ENCODE peak calls at places on chromosomes 3 and 15, in seven cellular contexts. One of them, this sample, is unnamed.

GRCh38 chr3:157029365-157029790 is 130.6 kb downstream of the CCNL1 start:
- DNase-seq in IMR-90: no peak
- DNase-seq in H9: no peak
- DNase-seq in H1: no peak
- DNase-seq in neuronal stem cell: no peak
- DNase-seq in mesenchymal stem cell: no peak
- DNase-seq in trophoblast cell: no peak
- DNase-seq in this sample: no peak

GRCh38 chr3:9111349-9112265 is 137.8 kb downstream of the SRGAP3 start:
- DNase-seq in IMR-90: peak
- DNase-seq in H9: peak
- DNase-seq in H1: no peak
- DNase-seq in neuronal stem cell: no peak
- DNase-seq in mesenchymal stem cell: no peak
- DNase-seq in trophoblast cell: no peak
- DNase-seq in this sample: peak

GRCh38 chr3:24495334-24495994 is 814 bp upstream of the THRB start:
- DNase-seq in IMR-90: no peak
- DNase-seq in H9: peak
- DNase-seq in H1: no peak
- DNase-seq in neuronal stem cell: peak
- DNase-seq in mesenchymal stem cell: peak
- DNase-seq in trophoblast cell: peak
- DNase-seq in this sample: peak

GRCh38 chr3:60633644-60634043 is 617.6 kb downstream of the FHIT start:
- DNase-seq in IMR-90: no peak
- DNase-seq in H9: no peak
- DNase-seq in H1: no peak
- DNase-seq in neuronal stem cell: no peak
- DNase-seq in mesenchymal stem cell: no peak
- DNase-seq in trophoblast cell: no peak
- DNase-seq in this sample: no peak

GRCh38 chr3:137770821-137771399 is 6.8 kb downstream of the SOX14 start:
- DNase-seq in IMR-90: no peak
- DNase-seq in H9: peak
- DNase-seq in H1: no peak
- DNase-seq in neuronal stem cell: no peak
- DNase-seq in mesenchymal stem cell: no peak
- DNase-seq in trophoblast cell: no peak
- DNase-seq in this sample: no peak

GRCh38 chr3:197104738-197105137 is 75.1 kb upstream of the MELTF start:
- DNase-seq in IMR-90: peak
- DNase-seq in H9: no peak
- DNase-seq in H1: no peak
- DNase-seq in neuronal stem cell: no peak
- DNase-seq in mesenchymal stem cell: no peak
- DNase-seq in trophoblast cell: peak
- DNase-seq in this sample: no peak

GRCh38 chr3:151135548-151136337 is 50.3 kb downstream of the MED12L start:
- DNase-seq in IMR-90: no peak
- DNase-seq in H9: no peak
- DNase-seq in H1: no peak
- DNase-seq in neuronal stem cell: no peak
- DNase-seq in mesenchymal stem cell: no peak
- DNase-seq in trophoblast cell: no peak
- DNase-seq in this sample: peak

GRCh38 chr3:49725906-49726681 is 2.3 kb upstream of the GMPPB start:
- DNase-seq in IMR-90: no peak
- DNase-seq in H9: no peak
- DNase-seq in H1: no peak
- DNase-seq in neuronal stem cell: no peak
- DNase-seq in mesenchymal stem cell: no peak
- DNase-seq in trophoblast cell: no peak
- DNase-seq in this sample: no peak

GRCh38 chr3:98513136-98513535 is 9.6 kb downstream of the CLDND1 start:
- DNase-seq in IMR-90: peak
- DNase-seq in H9: no peak
- DNase-seq in H1: no peak
- DNase-seq in neuronal stem cell: no peak
- DNase-seq in mesenchymal stem cell: peak
- DNase-seq in trophoblast cell: peak
- DNase-seq in this sample: no peak

GRCh38 chr15:81117581-81117980 is 16.5 kb upstream of the CFAP161 start:
- DNase-seq in IMR-90: no peak
- DNase-seq in H9: no peak
- DNase-seq in H1: no peak
- DNase-seq in neuronal stem cell: no peak
- DNase-seq in mesenchymal stem cell: no peak
- DNase-seq in trophoblast cell: no peak
- DNase-seq in this sample: no peak

GRCh38 chr15:36156855-36157521 is 422.4 kb upstream of the CDIN1 start:
- DNase-seq in IMR-90: peak
- DNase-seq in H9: no peak
- DNase-seq in H1: no peak
- DNase-seq in neuronal stem cell: no peak
- DNase-seq in mesenchymal stem cell: peak
- DNase-seq in trophoblast cell: peak
- DNase-seq in this sample: peak

GRCh38 chr3:13286873-13287272 is 133.2 kb downstream of the NUP210 start:
- DNase-seq in IMR-90: no peak
- DNase-seq in H9: no peak
- DNase-seq in H1: no peak
- DNase-seq in neuronal stem cell: no peak
- DNase-seq in mesenchymal stem cell: no peak
- DNase-seq in trophoblast cell: no peak
- DNase-seq in this sample: no peak

GRCh38 chr15:39642011-39642640 is 61.2 kb downstream of the THBS1 start:
- DNase-seq in IMR-90: peak
- DNase-seq in H9: no peak
- DNase-seq in H1: no peak
- DNase-seq in neuronal stem cell: peak
- DNase-seq in mesenchymal stem cell: no peak
- DNase-seq in trophoblast cell: no peak
- DNase-seq in this sample: peak

GRCh38 chr3:24640330-24640877 is 145.8 kb upstream of the THRB start:
- DNase-seq in IMR-90: no peak
- DNase-seq in H9: no peak
- DNase-seq in H1: no peak
- DNase-seq in neuronal stem cell: no peak
- DNase-seq in mesenchymal stem cell: peak
- DNase-seq in trophoblast cell: no peak
- DNase-seq in this sample: peak

GRCh38 chr3:10561162-10561561 is 55.8 kb upstream of the ATP2B2 start:
- DNase-seq in IMR-90: no peak
- DNase-seq in H9: peak
- DNase-seq in H1: no peak
- DNase-seq in neuronal stem cell: no peak
- DNase-seq in mesenchymal stem cell: no peak
- DNase-seq in trophoblast cell: no peak
- DNase-seq in this sample: no peak

GRCh38 chr3:47193871-47194859 is 30.3 kb upstream of the SETD2 start:
- DNase-seq in IMR-90: peak
- DNase-seq in H9: no peak
- DNase-seq in H1: no peak
- DNase-seq in neuronal stem cell: no peak
- DNase-seq in mesenchymal stem cell: peak
- DNase-seq in trophoblast cell: no peak
- DNase-seq in this sample: no peak

GRCh38 chr3:156668073-156668763 is 6.2 kb upstream of the TIPARP start:
- DNase-seq in IMR-90: peak
- DNase-seq in H9: no peak
- DNase-seq in H1: no peak
- DNase-seq in neuronal stem cell: no peak
- DNase-seq in mesenchymal stem cell: peak
- DNase-seq in trophoblast cell: no peak
- DNase-seq in this sample: peak

GRCh38 chr3:37770938-37771918 is 90.5 kb upstream of the CTDSPL start:
- DNase-seq in IMR-90: no peak
- DNase-seq in H9: no peak
- DNase-seq in H1: no peak
- DNase-seq in neuronal stem cell: no peak
- DNase-seq in mesenchymal stem cell: no peak
- DNase-seq in trophoblast cell: no peak
- DNase-seq in this sample: no peak

GRCh38 chr3:184738982-184739381 is 27.1 kb upstream of the MAGEF1 start:
- DNase-seq in IMR-90: no peak
- DNase-seq in H9: no peak
- DNase-seq in H1: no peak
- DNase-seq in neuronal stem cell: no peak
- DNase-seq in mesenchymal stem cell: no peak
- DNase-seq in trophoblast cell: no peak
- DNase-seq in this sample: no peak

GRCh38 chr3:126375835-126376331 is 18.7 kb upstream of the KLF15 start:
- DNase-seq in IMR-90: no peak
- DNase-seq in H9: no peak
- DNase-seq in H1: no peak
- DNase-seq in neuronal stem cell: no peak
- DNase-seq in mesenchymal stem cell: no peak
- DNase-seq in trophoblast cell: no peak
- DNase-seq in this sample: no peak
- H2BK5ac ChIP-seq in IMR-90: no peak
- H2BK5ac ChIP-seq in H9: no peak
- H2BK5ac ChIP-seq in H1: no peak
- H2BK5ac ChIP-seq in neuronal stem cell: no peak
- H2BK5ac ChIP-seq in mesenchymal stem cell: no peak
- H2BK5ac ChIP-seq in trophoblast cell: no peak
- H2BK5ac ChIP-seq in this sample: no peak

DNA sequence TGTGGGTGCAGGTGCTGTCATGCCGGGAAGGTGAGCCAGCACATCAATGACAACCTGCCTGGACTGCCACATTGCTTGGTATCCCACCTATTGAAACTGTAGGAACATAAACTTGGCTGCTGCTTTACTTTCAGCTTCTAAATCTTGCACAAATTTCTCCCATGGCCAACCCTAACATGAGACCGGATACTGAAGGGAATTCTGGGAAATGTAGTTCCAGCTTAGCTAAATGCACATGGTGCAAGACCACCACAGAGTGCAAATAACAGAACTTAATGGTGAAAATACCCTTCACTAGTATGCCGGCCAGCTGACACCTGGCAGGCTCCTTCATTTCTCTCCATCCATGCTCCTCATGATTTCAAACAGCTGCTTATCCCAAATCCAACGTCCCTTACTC is 247.4 kb downstream of the ARRDC4 start:
- DNase-seq in IMR-90: no peak
- DNase-seq in H9: no peak
- DNase-seq in H1: no peak
- DNase-seq in neuronal stem cell: no peak
- DNase-seq in mesenchymal stem cell: no peak
- DNase-seq in trophoblast cell: no peak
- DNase-seq in this sample: no peak
- H2BK5ac ChIP-seq in IMR-90: no peak
- H2BK5ac ChIP-seq in H9: no peak
- H2BK5ac ChIP-seq in H1: no peak
- H2BK5ac ChIP-seq in neuronal stem cell: no peak
- H2BK5ac ChIP-seq in mesenchymal stem cell: no peak
- H2BK5ac ChIP-seq in trophoblast cell: no peak
- H2BK5ac ChIP-seq in this sample: no peak

DNA sequence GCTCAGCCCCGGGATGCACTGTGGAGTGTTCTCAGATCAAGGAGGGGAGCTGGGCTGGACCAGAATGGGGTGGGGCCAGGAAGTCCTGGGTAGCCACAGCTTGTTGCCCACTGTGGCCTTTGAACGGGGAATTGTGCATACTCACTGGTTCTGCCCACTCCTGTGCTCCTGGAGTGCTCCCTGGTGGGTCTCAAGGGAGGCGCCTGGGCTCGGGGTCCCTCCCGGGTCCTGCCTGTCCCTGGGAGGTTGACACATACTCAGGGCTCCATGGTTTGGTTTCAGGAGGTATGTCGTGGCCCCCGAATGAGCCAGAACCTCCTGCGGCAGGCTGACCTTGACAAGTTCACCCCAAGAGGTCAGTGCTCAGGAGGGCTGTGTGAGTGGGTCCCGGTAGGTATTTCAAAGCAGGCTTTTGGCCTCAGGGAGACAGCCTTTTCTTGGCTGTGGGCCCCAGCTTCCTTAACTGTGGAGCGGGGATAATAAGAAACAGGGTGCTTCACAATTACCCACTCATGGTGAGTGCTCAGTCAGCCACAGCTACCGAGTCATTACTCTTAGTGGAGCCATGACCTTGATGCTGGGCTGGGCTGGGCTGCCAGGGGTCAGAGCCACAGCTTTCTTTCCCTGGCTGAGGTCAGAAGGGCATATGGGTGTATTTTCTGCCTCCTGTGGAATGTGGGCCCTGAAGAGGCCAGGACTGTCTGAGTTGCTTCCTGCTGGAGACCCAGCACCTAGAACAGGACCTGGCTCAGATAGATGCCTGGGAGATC is 7.6 kb downstream of the DNAH1 start:
- DNase-seq in IMR-90: no peak
- DNase-seq in H9: no peak
- DNase-seq in H1: no peak
- DNase-seq in neuronal stem cell: no peak
- DNase-seq in mesenchymal stem cell: no peak
- DNase-seq in trophoblast cell: no peak
- DNase-seq in this sample: peak
- H2BK5ac ChIP-seq in IMR-90: no peak
- H2BK5ac ChIP-seq in H9: no peak
- H2BK5ac ChIP-seq in H1: no peak
- H2BK5ac ChIP-seq in neuronal stem cell: no peak
- H2BK5ac ChIP-seq in mesenchymal stem cell: peak
- H2BK5ac ChIP-seq in trophoblast cell: peak
- H2BK5ac ChIP-seq in this sample: no peak

GRCh38 chr3:67529337-67529736 is 125.1 kb downstream of the SUCLG2 start:
- DNase-seq in IMR-90: no peak
- DNase-seq in H9: no peak
- DNase-seq in H1: no peak
- DNase-seq in neuronal stem cell: no peak
- DNase-seq in mesenchymal stem cell: peak
- DNase-seq in trophoblast cell: no peak
- DNase-seq in this sample: no peak
- H2BK5ac ChIP-seq in IMR-90: no peak
- H2BK5ac ChIP-seq in H9: no peak
- H2BK5ac ChIP-seq in H1: no peak
- H2BK5ac ChIP-seq in neuronal stem cell: no peak
- H2BK5ac ChIP-seq in mesenchymal stem cell: no peak
- H2BK5ac ChIP-seq in trophoblast cell: no peak
- H2BK5ac ChIP-seq in this sample: no peak

GRCh38 chr3:71646971-71647370 is 63.4 kb upstream of the FOXP1 start:
- DNase-seq in IMR-90: no peak
- DNase-seq in H9: no peak
- DNase-seq in H1: no peak
- DNase-seq in neuronal stem cell: no peak
- DNase-seq in mesenchymal stem cell: no peak
- DNase-seq in trophoblast cell: no peak
- DNase-seq in this sample: no peak
- H2BK5ac ChIP-seq in IMR-90: no peak
- H2BK5ac ChIP-seq in H9: no peak
- H2BK5ac ChIP-seq in H1: no peak
- H2BK5ac ChIP-seq in neuronal stem cell: no peak
- H2BK5ac ChIP-seq in mesenchymal stem cell: no peak
- H2BK5ac ChIP-seq in trophoblast cell: no peak
- H2BK5ac ChIP-seq in this sample: no peak

DNA sequence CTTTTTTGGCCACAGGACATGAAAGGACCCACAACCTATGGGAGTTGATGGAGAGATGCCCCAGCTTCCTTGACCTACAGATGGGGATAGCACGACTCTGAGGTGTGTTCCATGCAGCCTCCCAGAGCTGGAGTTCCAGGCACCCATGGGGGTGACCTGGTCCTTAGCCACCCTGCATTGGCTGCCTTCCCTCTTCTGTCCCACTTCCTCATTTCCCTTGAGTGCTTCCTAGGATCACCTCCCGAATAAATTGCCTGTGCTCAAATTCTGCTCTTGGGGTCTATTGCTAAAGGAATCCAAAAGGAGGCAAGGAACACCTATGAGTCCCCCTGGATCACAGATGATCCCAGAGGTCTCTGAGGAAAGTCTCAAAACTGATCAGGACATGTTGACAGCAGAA is 24.7 kb upstream of the VIPR1 start:
- DNase-seq in IMR-90: no peak
- DNase-seq in H9: no peak
- DNase-seq in H1: no peak
- DNase-seq in neuronal stem cell: no peak
- DNase-seq in mesenchymal stem cell: no peak
- DNase-seq in trophoblast cell: no peak
- DNase-seq in this sample: no peak
- H2BK5ac ChIP-seq in IMR-90: no peak
- H2BK5ac ChIP-seq in H9: no peak
- H2BK5ac ChIP-seq in H1: no peak
- H2BK5ac ChIP-seq in neuronal stem cell: no peak
- H2BK5ac ChIP-seq in mesenchymal stem cell: no peak
- H2BK5ac ChIP-seq in trophoblast cell: no peak
- H2BK5ac ChIP-seq in this sample: no peak

This sample was measured in mesendoderm.